ENCODE peak calls at places on chromosome 7, in ten cellular contexts. J, X, Z, Q, R, Y, E, I, L and B are unnamed samples.

GRCh38 chr7:3909128-3909527 is 608.1 kb downstream of the SDK1 start:
- DNase-seq in J (no peak), X (no peak), Z (no peak), Q (no peak), R (no peak), Y (no peak), E (no peak), I (no peak), L (no peak), B (no peak)

GRCh38 chr7:150377116-150377979 is 1.8 kb upstream of the ZNF775 start:
- DNase-seq in J (no peak), X (no peak), Z (no peak), Q (no peak), R (no peak), Y (peak; percentile 30), E (no peak), I (no peak), L (no peak), B (no peak)

GRCh38 chr7:151838861-151839381 is 38.0 kb downstream of the PRKAG2 start:
- DNase-seq in J (peak; percentile 92), X (no peak), Z (no peak), Q (peak; percentile 28), R (no peak), Y (no peak), E (no peak), I (no peak), L (peak; percentile 24), B (no peak)

GRCh38 chr7:24591152-24591551 is 17.9 kb downstream of the PALS2 start:
- DNase-seq in J (no peak), X (no peak), Z (no peak), Q (no peak), R (no peak), Y (no peak), E (no peak), I (no peak), L (no peak), B (peak; percentile 17)

GRCh38 chr7:117790251-117790650 is 83.0 kb downstream of the CTTNBP2 start:
- DNase-seq in J (no peak), X (no peak), Z (no peak), Q (no peak), R (no peak), Y (no peak), E (no peak), I (no peak), L (no peak), B (no peak)

GRCh38 chr7:140881507-140882228 is 43.1 kb downstream of the BRAF start:
- DNase-seq in J (no peak), X (no peak), Z (no peak), Q (no peak), R (no peak), Y (no peak), E (no peak), I (no peak), L (no peak), B (no peak)

GRCh38 chr7:115679976-115680375 is 350.6 kb downstream of the TFEC start:
- DNase-seq in J (no peak), X (no peak), Z (no peak), Q (no peak), R (peak; percentile 38), Y (peak; percentile 39), E (peak; percentile 48), I (peak; percentile 35), L (no peak), B (peak; percentile 22)

GRCh38 chr7:117338020-117338419 is 15.2 kb upstream of the WNT2 start:
- DNase-seq in J (no peak), X (no peak), Z (no peak), Q (no peak), R (no peak), Y (no peak), E (no peak), I (no peak), L (no peak), B (no peak)

GRCh38 chr7:101134399-101134980 is 7.6 kb downstream of the SERPINE1 start:
- DNase-seq in J (no peak), X (no peak), Z (no peak), Q (no peak), R (peak; percentile 47), Y (peak; percentile 12), E (no peak), I (peak; percentile 9), L (no peak), B (no peak)